ENCODE peak calls at places on chromosome 15, in ten cellular contexts. Q is neural crest cell, V is body of pancreas, C is HTR-8/SVneo, R is neuronal stem cell, Y is A172, H is H9, G is RWPE1, A is fibroblast of mammary gland, D is HEK293T. X is an unnamed sample.

GRCh38 chr15:29045717-29046116 is 159.9 kb downstream of the APBA2 start:
- DNase-seq in Q (no peak), V (no peak), C (peak; percentile 26), R (no peak), Y (peak; percentile 39), H (no peak), G (peak; percentile 8), A (peak; percentile 37), D (no peak), X (no peak)

GRCh38 chr15:33310481-33311311 is at the start of gene RYR3:
- DNase-seq in Q (peak; percentile 26), V (no peak), C (no peak), R (peak; percentile 62), Y (no peak), H (peak; percentile 65), G (no peak), A (peak; percentile 16), D (peak; percentile 28), X (no peak)

GRCh38 chr15:50576156-50576555 is 29.7 kb upstream of the USP50 start:
- DNase-seq in Q (no peak), V (no peak), C (no peak), R (no peak), Y (no peak), H (no peak), G (no peak), A (no peak), D (no peak), X (no peak)

GRCh38 chr15:98856540-98856907 is 151.1 kb downstream of the PGPEP1L start:
- DNase-seq in Q (no peak), V (no peak), C (no peak), R (no peak), Y (no peak), H (no peak), G (no peak), A (peak; percentile 91), D (no peak), X (no peak)

GRCh38 chr15:65101418-65101890 is 13.5 kb downstream of the UBAP1L start:
- DNase-seq in Q (peak; percentile 84), V (peak; percentile 42), C (peak; percentile 48), R (peak; percentile 88), Y (peak; percentile 44), H (peak; percentile 87), G (peak; percentile 20), A (peak; percentile 63), D (peak; percentile 53), X (peak; percentile 69)

GRCh38 chr15:89018235-89018634 is 70.0 kb upstream of the ABHD2 start:
- DNase-seq in Q (no peak), V (peak; percentile 15), C (no peak), R (no peak), Y (no peak), H (no peak), G (no peak), A (peak; percentile 84), D (no peak), X (no peak)

GRCh38 chr15:60932051-60932915 is 296.8 kb downstream of the RORA start:
- DNase-seq in Q (no peak), V (no peak), C (no peak), R (no peak), Y (peak; percentile 89), H (peak; percentile 35), G (peak; percentile 99), A (peak; percentile 72), D (no peak), X (no peak)

GRCh38 chr15:48413304-48413703 is 82.1 kb downstream of the DUT start:
- DNase-seq in Q (no peak), V (no peak), C (no peak), R (no peak), Y (no peak), H (no peak), G (no peak), A (peak; percentile 87), D (no peak), X (no peak)

GRCh38 chr15:64690578-64691296 is 84.7 kb downstream of the RBPMS2 start:
- DNase-seq in Q (no peak), V (no peak), C (no peak), R (no peak), Y (no peak), H (no peak), G (no peak), A (no peak), D (no peak), X (no peak)

GRCh38 chr15:51883436-51883835 is 54.0 kb downstream of the TMOD3 start:
- DNase-seq in Q (no peak), V (no peak), C (no peak), R (no peak), Y (no peak), H (no peak), G (no peak), A (peak; percentile 59), D (no peak), X (no peak)

GRCh38 chr15:60844431-60845174 is 365.7 kb upstream of the ICE2 start:
- DNase-seq in Q (no peak), V (no peak), C (no peak), R (no peak), Y (no peak), H (no peak), G (no peak), A (no peak), D (no peak), X (no peak)

GRCh38 chr15:77500986-77501385 is 80.3 kb downstream of the HMG20A start:
- DNase-seq in Q (no peak), V (no peak), C (no peak), R (no peak), Y (no peak), H (no peak), G (no peak), A (peak; percentile 74), D (no peak), X (no peak)

GRCh38 chr15:89164712-89165211 is 56.6 kb downstream of the RLBP1 start:
- DNase-seq in Q (no peak), V (no peak), C (no peak), R (no peak), Y (no peak), H (no peak), G (no peak), A (no peak), D (no peak), X (no peak)

GRCh38 chr15:40869686-40870085 is 4.3 kb downstream of the RHOV start:
- DNase-seq in Q (no peak), V (no peak), C (no peak), R (no peak), Y (no peak), H (no peak), G (no peak), A (no peak), D (no peak), X (no peak)

GRCh38 chr15:64349375-64349774 is 6.6 kb downstream of the CSNK1G1 start:
- DNase-seq in Q (no peak), V (no peak), C (no peak), R (no peak), Y (no peak), H (no peak), G (no peak), A (no peak), D (no peak), X (no peak)

GRCh38 chr15:58517252-58517681 is 85.5 kb downstream of the LIPC start:
- DNase-seq in Q (no peak), V (no peak), C (no peak), R (no peak), Y (no peak), H (no peak), G (no peak), A (no peak), D (no peak), X (no peak)

GRCh38 chr15:77831989-77832388 is 199.3 kb upstream of the LINGO1 start:
- DNase-seq in Q (no peak), V (no peak), C (no peak), R (no peak), Y (no peak), H (no peak), G (no peak), A (no peak), D (no peak), X (no peak)

GRCh38 chr15:98900382-98900781 is 107.2 kb downstream of the PGPEP1L start:
- DNase-seq in Q (no peak), V (no peak), C (no peak), R (no peak), Y (peak; percentile 52), H (no peak), G (no peak), A (peak; percentile 59), D (no peak), X (no peak)

GRCh38 chr15:35674873-35675781 is 129.2 kb upstream of the DPH6 start:
- DNase-seq in Q (no peak), V (no peak), C (no peak), R (no peak), Y (no peak), H (no peak), G (no peak), A (peak; percentile 70), D (no peak), X (no peak)

GRCh38 chr15:31537770-31538592 is 211.3 kb downstream of the KLF13 start:
- DNase-seq in Q (no peak), V (no peak), C (no peak), R (no peak), Y (no peak), H (no peak), G (no peak), A (no peak), D (no peak), X (no peak)

GRCh38 chr15:75836953-75837321 is 6.3 kb upstream of the UBE2Q2 start:
- DNase-seq in Q (no peak), V (no peak), C (no peak), R (no peak), Y (peak; percentile 73), H (no peak), G (peak; percentile 57), A (peak; percentile 88), D (no peak), X (peak; percentile 38)